ENCODE peak calls at places on chromosomes 12 and 14, in eight cellular contexts. P, X, Z, V, A, R, F and J are unnamed samples.
A peak's percentile ranks its signal among the peaks of the same experiment; 100 is the strongest.

GRCh38 chr12:49098035-49098451 is 3.4 kb upstream of the DHH start:
- DNase-seq in P (peak; percentile 76), A (peak; percentile 78), R (peak; percentile 29), X (peak; percentile 54), V (peak; percentile 30), F (peak; percentile 63), Z (peak; percentile 78), J (peak; percentile 47)

GRCh38 chr12:1351926-1352325 is 242.5 kb downstream of the FBXL14 start:
- DNase-seq in A (no peak), V (peak; percentile 48), Z (no peak), F (no peak), X (no peak), R (no peak), P (no peak), J (no peak)

GRCh38 chr14:51933191-51933590 is 56.2 kb upstream of the RTRAF start:
- DNase-seq in R (no peak), V (no peak), Z (no peak), A (no peak), F (no peak), X (no peak), P (no peak), J (no peak)

GRCh38 chr12:28869197-28869596 is 279.9 kb upstream of the FAR2 start:
- DNase-seq in P (no peak), X (no peak), A (no peak), Z (peak; percentile 24), F (no peak), R (no peak), V (peak; percentile 91), J (no peak)

GRCh38 chr12:16474801-16475200 is 127.4 kb downstream of the MGST1 start:
- DNase-seq in X (no peak), Z (no peak), R (no peak), F (no peak), V (no peak), A (peak; percentile 32), P (no peak), J (no peak)

GRCh38 chr12:93947486-93947885 is 200.9 kb upstream of the PLXNC1 start:
- DNase-seq in A (no peak), P (no peak), X (no peak), F (no peak), R (no peak), Z (no peak), V (no peak), J (no peak)

GRCh38 chr12:14239350-14239934 is 126.0 kb upstream of the ATF7IP start:
- DNase-seq in F (no peak), R (peak; percentile 74), X (no peak), Z (peak; percentile 45), P (no peak), V (no peak), A (no peak), J (no peak)

GRCh38 chr12:78829690-78830089 is 34.9 kb upstream of the SYT1 start:
- DNase-seq in P (no peak), V (no peak), Z (no peak), F (no peak), X (no peak), R (no peak), A (no peak), J (no peak)

GRCh38 chr12:39986674-39987073 is 119.2 kb downstream of the SLC2A13 start:
- DNase-seq in A (no peak), Z (no peak), R (no peak), F (no peak), V (no peak), X (no peak), P (no peak), J (no peak)

GRCh38 chr12:95303476-95303875 is 85.9 kb downstream of the VEZT start:
- DNase-seq in R (no peak), X (no peak), A (no peak), F (no peak), Z (no peak), P (no peak), V (peak; percentile 66), J (no peak)

GRCh38 chr14:39050389-39050788 is 52.6 kb downstream of the SEC23A start:
- DNase-seq in P (no peak), Z (no peak), F (no peak), A (no peak), V (peak; percentile 85), X (no peak), R (no peak), J (no peak)

GRCh38 chr14:75022655-75023054 is 19.9 kb downstream of the EIF2B2 start:
- DNase-seq in R (no peak), X (no peak), V (no peak), Z (peak; percentile 49), P (no peak), A (peak; percentile 60), F (no peak), J (peak; percentile 20)

GRCh38 chr12:19375888-19376287 is 63.4 kb upstream of the AEBP2 start:
- DNase-seq in P (no peak), A (no peak), X (no peak), Z (no peak), R (no peak), V (no peak), F (no peak), J (no peak)

GRCh38 chr12:71439613-71440392 is at the start of gene LGR5:
- DNase-seq in V (peak; percentile 7), A (peak; percentile 87), X (peak; percentile 65), R (no peak), F (peak; percentile 52), Z (peak; percentile 91), P (peak; percentile 69), J (no peak)

GRCh38 chr12:91687052-91688017 is 458.3 kb downstream of the BTG1 start:
- DNase-seq in A (no peak), F (no peak), R (no peak), X (no peak), P (no peak), V (no peak), Z (no peak), J (peak; percentile 8)

GRCh38 chr12:5988659-5989116 is 43.6 kb upstream of the ANO2 start:
- DNase-seq in X (peak; percentile 79), V (peak; percentile 71), R (peak; percentile 79), F (peak; percentile 83), A (peak; percentile 91), P (peak; percentile 65), Z (peak; percentile 85), J (peak; percentile 65)

GRCh38 chr12:113582521-113583218 is 111.0 kb upstream of the LHX5 start:
- DNase-seq in X (no peak), V (no peak), A (no peak), P (no peak), F (no peak), R (no peak), Z (no peak), J (no peak)

GRCh38 chr12:62522984-62523383 is 56.4 kb downstream of the MON2 start:
- DNase-seq in V (peak; percentile 15), Z (no peak), X (no peak), A (no peak), R (no peak), P (no peak), F (no peak), J (peak; percentile 26)

GRCh38 chr14:72962829-72963312 is 36.6 kb downstream of the DCAF4 start:
- DNase-seq in Z (no peak), A (peak; percentile 44), F (no peak), X (peak; percentile 12), V (peak; percentile 95), R (no peak), P (peak; percentile 11), J (no peak)

GRCh38 chr14:54085137-54085810 is 128.6 kb upstream of the BMP4 start:
- DNase-seq in P (no peak), X (no peak), A (no peak), Z (no peak), F (no peak), V (peak; percentile 34), R (no peak), J (no peak)

GRCh38 chr12:105252901-105253300 is 16.9 kb upstream of the APPL2 start:
- DNase-seq in P (no peak), V (no peak), A (no peak), Z (no peak), R (no peak), X (no peak), F (no peak), J (no peak)
- H3K4me1 ChIP-seq in P (no peaks in the 10 kb centered on the region), V (peaks cover 34% of the 10 kb centered on the region), A (no peaks in the 10 kb centered on the region), Z (peaks cover 34% of the 10 kb centered on the region), R (no peaks in the 10 kb centered on the region), X (no peaks in the 10 kb centered on the region), F (peaks cover 7% of the 10 kb centered on the region), J (no peaks in the 10 kb centered on the region)

DNA sequence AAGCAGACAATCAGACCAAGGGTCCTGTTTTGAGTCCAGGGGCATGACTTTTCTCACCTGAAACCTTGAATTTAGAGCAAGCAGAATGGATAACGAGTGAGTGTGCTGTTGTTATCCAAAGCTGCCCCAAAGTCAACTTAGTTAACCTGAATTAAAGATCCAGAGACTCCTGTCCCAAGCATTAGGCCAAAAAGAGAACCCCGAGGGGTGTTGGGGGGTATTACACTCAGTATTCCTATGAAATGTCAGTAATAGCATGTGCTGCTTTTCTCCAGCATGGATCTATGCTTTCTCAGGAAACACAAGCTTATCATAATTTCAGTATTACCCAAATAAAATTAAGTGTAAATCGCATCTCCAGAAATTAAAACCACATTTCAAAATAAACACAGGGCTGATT is 19.0 kb downstream of the EIF4B start:
- DNase-seq in V (no peak), R (no peak), F (no peak), Z (peak; percentile 26), X (no peak), A (no peak), P (no peak), J (no peak)
- H3K27ac ChIP-seq in V (no peak overlapping the region), R (no peak overlapping the region), F (no peak overlapping the region), Z (no peak overlapping the region), X (no peak overlapping the region), A (no peak overlapping the region), P (no peak overlapping the region), J (no peak overlapping the region)

DNA sequence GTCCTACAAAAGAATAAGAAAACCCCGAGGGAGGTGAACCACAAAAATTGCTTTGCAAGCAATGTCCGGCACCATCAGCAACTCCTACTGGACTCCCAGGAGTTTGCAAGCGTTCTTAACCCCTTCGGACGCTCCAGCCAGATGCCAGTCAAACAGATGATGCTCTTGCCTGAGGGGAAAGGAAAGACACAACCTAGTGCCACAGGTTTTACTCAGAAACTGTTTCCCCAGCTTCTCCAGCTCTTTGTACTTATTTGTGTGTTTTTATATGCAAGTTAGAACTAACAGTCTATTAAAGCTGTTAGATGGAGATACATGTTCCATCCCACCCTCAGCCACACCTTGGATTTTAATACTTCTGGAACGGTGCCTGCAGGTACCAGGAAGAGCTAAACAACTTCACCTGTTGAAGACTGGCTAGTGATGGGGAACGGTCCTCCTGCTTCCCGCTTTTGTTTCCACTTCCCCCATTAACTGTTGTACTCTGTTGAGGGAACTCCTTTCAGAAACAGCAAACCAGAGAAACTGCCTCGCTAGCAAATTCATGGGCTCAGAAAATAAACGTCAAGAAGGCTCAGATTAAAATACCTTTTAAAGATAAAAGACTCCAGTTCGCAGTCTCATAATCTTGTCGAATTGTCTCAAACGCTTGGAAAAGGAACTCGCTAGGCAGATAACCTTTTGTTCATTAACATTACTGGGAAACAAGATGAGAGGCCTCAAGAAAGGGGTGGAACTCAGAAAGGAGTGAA is 1.1 kb upstream of the FERMT2 start:
- DNase-seq in A (peak; percentile 79), X (peak; percentile 18), F (peak; percentile 64), V (peak; percentile 80), R (no peak), Z (peak; percentile 68), P (no peak), J (no peak)
- H3K4me3 ChIP-seq in A (peak overlapping the region; percentile 71), X (peak overlapping the region; percentile 60), F (peak overlapping the region; percentile 71), V (peak overlapping the region; percentile 54), R (peak overlapping the region; percentile 47), Z (peak overlapping the region; percentile 80), P (peak overlapping the region; percentile 85), J (no peak overlapping the region)

DNA sequence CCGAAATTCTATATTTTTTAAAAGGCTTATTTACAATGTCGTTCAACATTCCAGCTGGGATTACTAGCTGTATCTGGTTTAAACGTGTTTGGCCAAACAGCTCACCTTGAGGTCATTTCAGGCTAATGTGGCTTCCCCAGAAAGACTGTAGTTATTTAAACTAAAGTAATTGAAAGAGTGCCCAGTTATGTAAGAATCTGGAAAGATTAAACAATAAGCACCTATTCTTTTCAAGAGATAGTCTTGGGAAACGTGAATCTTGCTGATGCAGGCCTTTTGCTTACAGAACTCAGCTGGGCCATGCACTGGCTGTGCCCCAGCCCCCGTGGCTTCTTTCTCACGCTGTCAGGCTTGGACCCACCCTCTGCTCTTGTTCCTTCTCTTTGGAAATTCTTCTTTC is 24.4 kb downstream of the GLRX5 start:
- DNase-seq in R (no peak), A (no peak), P (no peak), X (no peak), V (no peak), Z (no peak), F (no peak), J (no peak)
- H3K4me1 ChIP-seq in R (no peaks in the 10 kb centered on the region), A (no peaks in the 10 kb centered on the region), P (no peaks in the 10 kb centered on the region), X (no peaks in the 10 kb centered on the region), V (no peaks in the 10 kb centered on the region), Z (no peaks in the 10 kb centered on the region), F (no peaks in the 10 kb centered on the region), J (peaks cover 3% of the 10 kb centered on the region)